ENCODE peak calls at places on chromosome 19, in four cellular contexts. One of them, this sample, is unnamed.

GRCh38 chr19:10701955-10702307 is 692 bp downstream of the QTRT1 start:
- DNase-seq in breast epithelium: no peak
- DNase-seq in cardiac muscle cell: peak; percentile 58
- DNase-seq in hepatocyte: peak; percentile 46
- DNase-seq in this sample: no peak

GRCh38 chr19:1853295-1854031 is 5.2 kb upstream of the REXO1 start:
- DNase-seq in breast epithelium: peak; percentile 79
- DNase-seq in cardiac muscle cell: peak; percentile 76
- DNase-seq in hepatocyte: peak; percentile 88
- DNase-seq in this sample: peak; percentile 83

GRCh38 chr19:11684987-11685675 is 53.6 kb downstream of the ZNF823 start:
- DNase-seq in breast epithelium: no peak
- DNase-seq in cardiac muscle cell: no peak
- DNase-seq in hepatocyte: no peak
- DNase-seq in this sample: no peak

GRCh38 chr19:18051887-18052286 is 34.8 kb downstream of the IL12RB1 start:
- DNase-seq in breast epithelium: no peak
- DNase-seq in cardiac muscle cell: no peak
- DNase-seq in hepatocyte: no peak
- DNase-seq in this sample: peak; percentile 72

GRCh38 chr19:58575183-58576041 is 2.3 kb upstream of the MZF1 start:
- DNase-seq in cardiac muscle cell: peak; percentile 95
- DNase-seq in breast epithelium: peak; percentile 84
- DNase-seq in hepatocyte: peak; percentile 97
- DNase-seq in this sample: peak; percentile 96

GRCh38 chr19:1080360-1081161 is 13.6 kb downstream of the ARHGAP45 start:
- DNase-seq in hepatocyte: no peak
- DNase-seq in cardiac muscle cell: no peak
- DNase-seq in breast epithelium: no peak
- DNase-seq in this sample: no peak

GRCh38 chr19:50669319-50670101 is 20.3 kb downstream of the C19orf81 start:
- DNase-seq in breast epithelium: no peak
- DNase-seq in hepatocyte: peak; percentile 44
- DNase-seq in cardiac muscle cell: peak; percentile 51
- DNase-seq in this sample: no peak

GRCh38 chr19:45402469-45403070 is 2.3 kb downstream of the PPP1R13L start:
- DNase-seq in breast epithelium: peak; percentile 72
- DNase-seq in hepatocyte: peak; percentile 82
- DNase-seq in cardiac muscle cell: peak; percentile 80
- DNase-seq in this sample: no peak

GRCh38 chr19:670609-671075 is 5.5 kb upstream of the FSTL3 start:
- DNase-seq in breast epithelium: no peak
- DNase-seq in hepatocyte: no peak
- DNase-seq in cardiac muscle cell: no peak
- DNase-seq in this sample: no peak

GRCh38 chr19:29866011-29866410 is 54.2 kb downstream of the CCNE1 start:
- DNase-seq in cardiac muscle cell: no peak
- DNase-seq in hepatocyte: no peak
- DNase-seq in breast epithelium: no peak
- DNase-seq in this sample: no peak

GRCh38 chr19:22784051-22784450 is at the start of gene ZNF99:
- DNase-seq in breast epithelium: peak; percentile 75
- DNase-seq in hepatocyte: no peak
- DNase-seq in cardiac muscle cell: no peak
- DNase-seq in this sample: peak; percentile 73

GRCh38 chr19:3984584-3984907 is 717 bp downstream of the EEF2 start:
- DNase-seq in breast epithelium: peak; percentile 39
- DNase-seq in hepatocyte: no peak
- DNase-seq in cardiac muscle cell: no peak
- DNase-seq in this sample: no peak

GRCh38 chr19:3984908-3985642 is at the start of gene EEF2:
- DNase-seq in breast epithelium: peak; percentile 85
- DNase-seq in cardiac muscle cell: peak; percentile 94
- DNase-seq in hepatocyte: peak; percentile 96
- DNase-seq in this sample: peak; percentile 92

GRCh38 chr19:3985643-3986259 is 488 bp upstream of the EEF2 start:
- DNase-seq in cardiac muscle cell: no peak
- DNase-seq in hepatocyte: no peak
- DNase-seq in breast epithelium: peak; percentile 16
- DNase-seq in this sample: no peak

GRCh38 chr19:3987619-3988371 is 2.5 kb upstream of the EEF2 start:
- DNase-seq in breast epithelium: peak; percentile 76
- DNase-seq in cardiac muscle cell: peak; percentile 91
- DNase-seq in hepatocyte: peak; percentile 94
- DNase-seq in this sample: no peak

DNA sequence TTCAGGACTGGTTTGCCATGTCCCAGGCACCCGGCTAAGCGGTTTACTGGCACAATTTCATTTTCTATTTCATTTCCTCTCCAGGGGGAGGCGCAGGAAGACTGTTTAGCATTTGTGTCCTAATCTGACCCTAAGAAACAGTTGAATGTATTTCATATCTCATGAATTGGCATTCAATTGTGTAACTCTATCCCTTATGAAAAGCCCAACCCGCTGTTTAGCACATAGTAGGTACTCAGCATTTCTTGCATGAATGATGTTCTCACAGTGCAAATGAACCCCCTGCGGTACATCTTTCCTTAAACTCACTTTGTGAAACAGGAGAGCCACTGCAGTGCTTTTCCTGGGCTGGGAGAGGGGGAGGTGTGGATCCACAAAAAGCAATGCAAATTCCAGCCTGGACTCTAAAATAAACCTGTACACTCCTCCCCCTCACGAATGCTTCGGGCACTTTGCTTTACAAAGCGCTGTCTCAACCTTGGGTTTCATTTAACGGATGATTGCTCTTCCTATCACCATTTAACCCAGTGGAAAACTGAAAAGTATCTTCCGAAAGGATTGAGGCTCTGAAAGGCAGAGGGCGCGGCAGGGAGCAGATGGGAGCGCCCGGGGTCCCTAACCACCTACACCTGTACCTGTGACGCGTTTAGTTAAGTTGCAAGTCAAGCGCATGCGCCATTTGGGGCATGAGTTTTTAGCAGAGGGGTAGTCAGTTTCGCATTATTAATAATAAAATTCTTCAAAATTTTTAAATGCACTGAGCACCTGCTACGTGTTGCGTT is 1.2 kb upstream of the EEF2 start:
- DNase-seq in cardiac muscle cell: peak; percentile 78
- DNase-seq in hepatocyte: peak; percentile 85
- DNase-seq in breast epithelium: peak; percentile 38
- DNase-seq in this sample: no peak
- TF ChIP-seq CTCF in cardiac muscle cell: peak; percentile 59
- TF ChIP-seq CTCF in hepatocyte: peak; percentile 69
- TF ChIP-seq CTCF in breast epithelium: no peak
- TF ChIP-seq CTCF in this sample: peak; percentile 76

GRCh38 chr19:40740747-40741146 is 9.5 kb downstream of the ACTMAP start:
- DNase-seq in cardiac muscle cell: no peak
- DNase-seq in hepatocyte: no peak
- DNase-seq in breast epithelium: no peak
- DNase-seq in this sample: peak; percentile 84
- H3K27ac ChIP-seq in cardiac muscle cell: peak overlapping the region; percentile 50
- H3K27ac ChIP-seq in hepatocyte: peak overlapping the region; percentile 68
- H3K27ac ChIP-seq in breast epithelium: peak overlapping the region; percentile 69
- H3K27ac ChIP-seq in this sample: peak overlapping the region; percentile 75

GRCh38 chr19:37059142-37059541 is 19.1 kb upstream of the ZNF420 start:
- DNase-seq in hepatocyte: no peak
- DNase-seq in breast epithelium: no peak
- DNase-seq in cardiac muscle cell: no peak
- DNase-seq in this sample: no peak
- TF ChIP-seq CTCF in hepatocyte: no peak
- TF ChIP-seq CTCF in breast epithelium: no peak
- TF ChIP-seq CTCF in cardiac muscle cell: no peak
- TF ChIP-seq CTCF in this sample: no peak

DNA sequence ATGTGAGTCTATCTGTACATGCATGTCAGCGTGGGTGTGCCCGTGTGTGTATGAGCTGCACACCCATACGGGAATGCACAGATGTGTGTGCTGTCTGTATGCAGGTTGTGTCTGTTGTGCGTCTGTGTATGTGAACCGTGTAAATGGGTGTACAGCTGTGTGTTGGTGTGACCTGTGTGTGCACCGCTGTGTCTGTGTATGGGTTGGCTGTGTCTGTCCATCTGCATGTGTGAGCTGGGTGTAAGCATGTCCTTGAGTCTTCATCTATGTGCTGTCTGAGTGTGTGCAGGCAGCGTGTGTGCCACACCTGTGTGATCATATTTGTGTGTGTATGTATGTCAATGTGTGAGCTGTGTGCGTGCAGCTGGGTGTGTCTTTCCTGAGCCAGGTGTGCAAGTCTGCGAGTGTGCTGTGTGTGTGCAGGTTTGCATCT is 1.6 kb downstream of the NOTCH3 start:
- DNase-seq in hepatocyte: no peak
- DNase-seq in breast epithelium: no peak
- DNase-seq in cardiac muscle cell: no peak
- DNase-seq in this sample: no peak
- H3K27ac ChIP-seq in hepatocyte: peak overlapping the region; percentile 91
- H3K27ac ChIP-seq in breast epithelium: peak overlapping the region; percentile 91
- H3K27ac ChIP-seq in cardiac muscle cell: no peak overlapping the region
- H3K27ac ChIP-seq in this sample: peak overlapping the region; percentile 96

This sample was measured in ascending aorta.